ENCODE peak calls at places on chromosome 6, in six cellular contexts. One of them, this sample, is unnamed. For H3K4me1, the result is how much of the 10 kb centered on the place peaks cover.

GRCh38 chr6:133245033-133245903 is 4.1 kb downstream of the EYA4 start:
- DNase-seq in neuronal stem cell: no peak
- DNase-seq in heart left ventricle: no peak
- DNase-seq in naive thymus-derived CD4-positive, alpha-beta T cell: no peak
- DNase-seq in mammary epithelial cell: no peak
- DNase-seq in pancreas: no peak
- DNase-seq in this sample: no peak

GRCh38 chr6:35496036-35496850 is 636 bp downstream of the TEAD3 start:
- DNase-seq in neuronal stem cell: peak
- DNase-seq in heart left ventricle: no peak
- DNase-seq in naive thymus-derived CD4-positive, alpha-beta T cell: no peak
- DNase-seq in mammary epithelial cell: no peak
- DNase-seq in pancreas: peak
- DNase-seq in this sample: no peak

GRCh38 chr6:140462495-140463311 is 1088.3 kb upstream of the CITED2 start:
- DNase-seq in neuronal stem cell: no peak
- DNase-seq in heart left ventricle: no peak
- DNase-seq in naive thymus-derived CD4-positive, alpha-beta T cell: no peak
- DNase-seq in mammary epithelial cell: peak
- DNase-seq in pancreas: no peak
- DNase-seq in this sample: no peak

GRCh38 chr6:141463237-141463977 is 669.3 kb upstream of the GJE1 start:
- DNase-seq in neuronal stem cell: no peak
- DNase-seq in heart left ventricle: peak
- DNase-seq in naive thymus-derived CD4-positive, alpha-beta T cell: no peak
- DNase-seq in mammary epithelial cell: no peak
- DNase-seq in pancreas: no peak
- DNase-seq in this sample: no peak

GRCh38 chr6:95589826-95590570 is 12.7 kb downstream of the MANEA start:
- DNase-seq in neuronal stem cell: no peak
- DNase-seq in heart left ventricle: no peak
- DNase-seq in naive thymus-derived CD4-positive, alpha-beta T cell: no peak
- DNase-seq in mammary epithelial cell: no peak
- DNase-seq in pancreas: no peak
- DNase-seq in this sample: no peak

GRCh38 chr6:133504761-133505160 is 263.6 kb downstream of the EYA4 start:
- DNase-seq in neuronal stem cell: no peak
- DNase-seq in heart left ventricle: no peak
- DNase-seq in naive thymus-derived CD4-positive, alpha-beta T cell: no peak
- DNase-seq in mammary epithelial cell: no peak
- DNase-seq in pancreas: no peak
- DNase-seq in this sample: no peak

GRCh38 chr6:132887204-132887603 is 72.8 kb downstream of the RPS12 start:
- DNase-seq in neuronal stem cell: no peak
- DNase-seq in heart left ventricle: no peak
- DNase-seq in naive thymus-derived CD4-positive, alpha-beta T cell: no peak
- DNase-seq in mammary epithelial cell: peak
- DNase-seq in pancreas: no peak
- DNase-seq in this sample: no peak

GRCh38 chr6:149318581-149319286 is 1.2 kb downstream of the TAB2 start:
- DNase-seq in neuronal stem cell: no peak
- DNase-seq in heart left ventricle: no peak
- DNase-seq in naive thymus-derived CD4-positive, alpha-beta T cell: peak
- DNase-seq in mammary epithelial cell: peak
- DNase-seq in pancreas: no peak
- DNase-seq in this sample: no peak

GRCh38 chr6:44956426-44956825 is 371.7 kb upstream of the RUNX2 start:
- DNase-seq in neuronal stem cell: no peak
- DNase-seq in heart left ventricle: no peak
- DNase-seq in naive thymus-derived CD4-positive, alpha-beta T cell: no peak
- DNase-seq in mammary epithelial cell: no peak
- DNase-seq in pancreas: no peak
- DNase-seq in this sample: no peak

GRCh38 chr6:91816335-91816734 is 1229.5 kb upstream of the MAP3K7 start:
- DNase-seq in neuronal stem cell: no peak
- DNase-seq in heart left ventricle: no peak
- DNase-seq in naive thymus-derived CD4-positive, alpha-beta T cell: no peak
- DNase-seq in mammary epithelial cell: no peak
- DNase-seq in pancreas: no peak
- DNase-seq in this sample: peak

GRCh38 chr6:52611833-52612232 is 35.0 kb upstream of the TRAM2 start:
- DNase-seq in neuronal stem cell: no peak
- DNase-seq in heart left ventricle: no peak
- DNase-seq in naive thymus-derived CD4-positive, alpha-beta T cell: no peak
- DNase-seq in mammary epithelial cell: no peak
- DNase-seq in pancreas: no peak
- DNase-seq in this sample: no peak

GRCh38 chr6:152273638-152274037 is 363.5 kb downstream of the SYNE1 start:
- DNase-seq in neuronal stem cell: peak
- DNase-seq in heart left ventricle: no peak
- DNase-seq in naive thymus-derived CD4-positive, alpha-beta T cell: no peak
- DNase-seq in mammary epithelial cell: no peak
- DNase-seq in pancreas: peak
- DNase-seq in this sample: no peak

GRCh38 chr6:138426500-138427123 is 22.6 kb downstream of the HEBP2 start:
- DNase-seq in neuronal stem cell: no peak
- DNase-seq in heart left ventricle: no peak
- DNase-seq in naive thymus-derived CD4-positive, alpha-beta T cell: no peak
- DNase-seq in mammary epithelial cell: no peak
- DNase-seq in pancreas: no peak
- DNase-seq in this sample: no peak

GRCh38 chr6:149566372-149567193 is at the start of gene GINM1:
- DNase-seq in neuronal stem cell: no peak
- DNase-seq in heart left ventricle: peak
- DNase-seq in naive thymus-derived CD4-positive, alpha-beta T cell: peak
- DNase-seq in mammary epithelial cell: peak
- DNase-seq in pancreas: peak
- DNase-seq in this sample: peak

GRCh38 chr6:133502451-133503259 is 261.5 kb downstream of the EYA4 start:
- DNase-seq in neuronal stem cell: no peak
- DNase-seq in heart left ventricle: no peak
- DNase-seq in naive thymus-derived CD4-positive, alpha-beta T cell: no peak
- DNase-seq in mammary epithelial cell: no peak
- DNase-seq in pancreas: peak
- DNase-seq in this sample: no peak

GRCh38 chr6:68638225-68638900 is 3.3 kb downstream of the ADGRB3 start:
- DNase-seq in neuronal stem cell: peak
- DNase-seq in heart left ventricle: no peak
- DNase-seq in naive thymus-derived CD4-positive, alpha-beta T cell: no peak
- DNase-seq in mammary epithelial cell: no peak
- DNase-seq in pancreas: peak
- DNase-seq in this sample: no peak

GRCh38 chr6:140051521-140052455 is 677.3 kb upstream of the CITED2 start:
- DNase-seq in neuronal stem cell: no peak
- DNase-seq in heart left ventricle: no peak
- DNase-seq in naive thymus-derived CD4-positive, alpha-beta T cell: no peak
- DNase-seq in mammary epithelial cell: peak
- DNase-seq in pancreas: no peak
- DNase-seq in this sample: no peak

GRCh38 chr6:49550413-49551125 is at the start of gene C6orf141:
- DNase-seq in neuronal stem cell: peak
- DNase-seq in heart left ventricle: no peak
- DNase-seq in naive thymus-derived CD4-positive, alpha-beta T cell: no peak
- DNase-seq in mammary epithelial cell: peak
- DNase-seq in pancreas: peak
- DNase-seq in this sample: peak

GRCh38 chr6:33577106-33577535 is 3.0 kb downstream of the BAK1 start:
- DNase-seq in neuronal stem cell: no peak
- DNase-seq in heart left ventricle: peak
- DNase-seq in naive thymus-derived CD4-positive, alpha-beta T cell: no peak
- DNase-seq in mammary epithelial cell: peak
- DNase-seq in pancreas: peak
- DNase-seq in this sample: no peak

GRCh38 chr6:167817729-167818128 is 9.0 kb upstream of the AFDN start:
- DNase-seq in neuronal stem cell: no peak
- DNase-seq in heart left ventricle: no peak
- DNase-seq in naive thymus-derived CD4-positive, alpha-beta T cell: no peak
- DNase-seq in mammary epithelial cell: no peak
- DNase-seq in pancreas: no peak
- DNase-seq in this sample: peak

GRCh38 chr6:157464653-157465535 is 83.9 kb downstream of the ZDHHC14 start:
- DNase-seq in neuronal stem cell: no peak
- DNase-seq in heart left ventricle: no peak
- DNase-seq in naive thymus-derived CD4-positive, alpha-beta T cell: no peak
- DNase-seq in mammary epithelial cell: no peak
- DNase-seq in pancreas: no peak
- DNase-seq in this sample: peak

GRCh38 chr6:73630401-73630800 is 23.4 kb downstream of the SLC17A5 start:
- DNase-seq in neuronal stem cell: no peak
- DNase-seq in heart left ventricle: no peak
- DNase-seq in naive thymus-derived CD4-positive, alpha-beta T cell: no peak
- DNase-seq in mammary epithelial cell: no peak
- DNase-seq in pancreas: no peak
- DNase-seq in this sample: no peak

GRCh38 chr6:7047966-7048365 is 59.8 kb upstream of the RREB1 start:
- DNase-seq in neuronal stem cell: no peak
- DNase-seq in heart left ventricle: no peak
- DNase-seq in naive thymus-derived CD4-positive, alpha-beta T cell: no peak
- DNase-seq in mammary epithelial cell: peak
- DNase-seq in pancreas: no peak
- DNase-seq in this sample: no peak

GRCh38 chr6:44332585-44332984 is 9.9 kb upstream of the SPATS1 start:
- DNase-seq in neuronal stem cell: no peak
- DNase-seq in heart left ventricle: no peak
- DNase-seq in naive thymus-derived CD4-positive, alpha-beta T cell: no peak
- DNase-seq in mammary epithelial cell: no peak
- DNase-seq in pancreas: no peak
- DNase-seq in this sample: no peak

GRCh38 chr6:43910638-43911353 is 140.8 kb downstream of the VEGFA start:
- DNase-seq in neuronal stem cell: no peak
- DNase-seq in heart left ventricle: no peak
- DNase-seq in naive thymus-derived CD4-positive, alpha-beta T cell: no peak
- DNase-seq in mammary epithelial cell: peak
- DNase-seq in pancreas: no peak
- DNase-seq in this sample: no peak

GRCh38 chr6:100186552-100186951 is 192.5 kb upstream of the MCHR2 start:
- DNase-seq in neuronal stem cell: no peak
- DNase-seq in heart left ventricle: no peak
- DNase-seq in naive thymus-derived CD4-positive, alpha-beta T cell: no peak
- DNase-seq in mammary epithelial cell: peak
- DNase-seq in pancreas: no peak
- DNase-seq in this sample: no peak

GRCh38 chr6:18585032-18585573 is 198.0 kb downstream of the RNF144B start:
- DNase-seq in neuronal stem cell: no peak
- DNase-seq in heart left ventricle: peak
- DNase-seq in naive thymus-derived CD4-positive, alpha-beta T cell: no peak
- DNase-seq in mammary epithelial cell: peak
- DNase-seq in pancreas: no peak
- DNase-seq in this sample: no peak

GRCh38 chr6:42136508-42137191 is 5.8 kb downstream of the C6orf132 start:
- DNase-seq in neuronal stem cell: peak
- DNase-seq in heart left ventricle: no peak
- DNase-seq in naive thymus-derived CD4-positive, alpha-beta T cell: no peak
- DNase-seq in mammary epithelial cell: peak
- DNase-seq in pancreas: no peak
- DNase-seq in this sample: no peak

GRCh38 chr6:54958446-54958845 is 111.9 kb downstream of the FAM83B start:
- DNase-seq in neuronal stem cell: no peak
- DNase-seq in heart left ventricle: no peak
- DNase-seq in naive thymus-derived CD4-positive, alpha-beta T cell: no peak
- DNase-seq in mammary epithelial cell: no peak
- DNase-seq in pancreas: no peak
- DNase-seq in this sample: no peak

DNA sequence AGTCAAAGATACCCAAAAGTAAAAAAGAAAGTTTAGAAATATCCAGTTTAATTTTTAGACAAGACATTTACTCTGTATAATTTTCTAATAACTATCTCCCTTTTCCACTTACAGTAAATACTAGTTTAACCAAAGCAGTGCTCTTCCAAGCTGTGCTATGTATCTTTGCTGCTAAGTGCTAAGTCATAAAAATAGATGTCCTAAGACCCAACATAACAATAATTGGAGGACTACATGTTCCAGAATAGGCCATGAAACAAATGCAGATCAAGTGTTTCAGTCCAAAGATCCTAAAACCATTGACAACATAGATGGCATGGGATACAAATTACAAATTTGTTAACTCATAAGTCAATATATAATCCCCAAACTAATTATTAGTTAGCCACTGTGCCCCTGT is 111.1 kb downstream of the FAM83B start:
- DNase-seq in neuronal stem cell: no peak
- DNase-seq in heart left ventricle: no peak
- DNase-seq in naive thymus-derived CD4-positive, alpha-beta T cell: no peak
- DNase-seq in mammary epithelial cell: no peak
- DNase-seq in pancreas: no peak
- DNase-seq in this sample: no peak
- H3K4me1 ChIP-seq in neuronal stem cell: under half
- H3K4me1 ChIP-seq in heart left ventricle: under half
- H3K4me1 ChIP-seq in naive thymus-derived CD4-positive, alpha-beta T cell: under half
- H3K4me1 ChIP-seq in mammary epithelial cell: under half
- H3K4me1 ChIP-seq in pancreas: under half
- H3K4me1 ChIP-seq in this sample: under half

DNA sequence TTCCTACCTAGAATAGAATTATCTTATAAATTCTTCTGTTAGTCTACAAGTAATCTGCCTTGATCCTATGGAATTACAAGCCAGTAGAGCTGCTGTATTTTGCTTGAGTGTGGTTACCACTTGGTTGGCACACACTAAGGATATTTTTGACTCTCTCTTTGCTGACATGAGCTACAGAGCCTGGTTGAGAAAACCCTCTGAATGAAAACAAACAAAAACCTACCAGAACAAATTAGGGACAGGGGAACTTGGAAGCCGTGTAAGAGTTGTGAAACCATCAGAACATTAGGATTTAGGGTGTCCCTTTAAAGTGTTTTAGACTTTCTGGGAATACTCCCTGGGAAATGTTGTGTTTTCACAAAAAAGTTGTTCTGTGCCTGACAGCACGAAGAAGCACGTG is 20.5 kb upstream of the PDE7B start:
- DNase-seq in neuronal stem cell: no peak
- DNase-seq in heart left ventricle: no peak
- DNase-seq in naive thymus-derived CD4-positive, alpha-beta T cell: no peak
- DNase-seq in mammary epithelial cell: no peak
- DNase-seq in pancreas: no peak
- DNase-seq in this sample: no peak
- H3K27ac ChIP-seq in neuronal stem cell: no peak
- H3K27ac ChIP-seq in heart left ventricle: no peak
- H3K27ac ChIP-seq in naive thymus-derived CD4-positive, alpha-beta T cell: no peak
- H3K27ac ChIP-seq in mammary epithelial cell: no peak
- H3K27ac ChIP-seq in pancreas: no peak
- H3K27ac ChIP-seq in this sample: no peak

DNA sequence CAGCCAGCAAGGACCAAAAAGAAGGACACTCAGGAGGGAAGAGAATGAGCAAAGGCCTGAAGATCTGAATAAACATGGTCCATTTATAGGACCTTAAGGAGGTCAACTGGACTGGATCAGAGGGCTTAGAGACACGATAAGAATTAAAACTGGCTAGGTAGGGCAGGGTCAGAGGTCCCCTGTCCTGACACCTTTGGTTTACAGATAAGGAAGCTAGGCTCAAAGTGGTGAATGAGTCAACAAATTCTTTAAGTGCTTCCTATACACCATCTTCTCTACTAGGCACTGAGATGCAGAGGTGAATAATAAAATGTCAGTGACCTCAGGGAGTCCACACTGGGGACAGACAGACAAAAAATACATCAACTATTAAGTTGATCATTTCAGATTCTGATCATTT is 70.3 kb downstream of the HIVEP2 start:
- DNase-seq in neuronal stem cell: no peak
- DNase-seq in heart left ventricle: no peak
- DNase-seq in naive thymus-derived CD4-positive, alpha-beta T cell: no peak
- DNase-seq in mammary epithelial cell: no peak
- DNase-seq in pancreas: no peak
- DNase-seq in this sample: no peak
- H3K4me1 ChIP-seq in neuronal stem cell: under half
- H3K4me1 ChIP-seq in heart left ventricle: half or more
- H3K4me1 ChIP-seq in naive thymus-derived CD4-positive, alpha-beta T cell: under half
- H3K4me1 ChIP-seq in mammary epithelial cell: under half
- H3K4me1 ChIP-seq in pancreas: under half
- H3K4me1 ChIP-seq in this sample: under half

GRCh38 chr6:134588267-134588666 is 270.4 kb upstream of the SGK1 start:
- DNase-seq in neuronal stem cell: no peak
- DNase-seq in heart left ventricle: no peak
- DNase-seq in naive thymus-derived CD4-positive, alpha-beta T cell: no peak
- DNase-seq in mammary epithelial cell: no peak
- DNase-seq in pancreas: no peak
- DNase-seq in this sample: no peak
- H3K27ac ChIP-seq in neuronal stem cell: no peak
- H3K27ac ChIP-seq in heart left ventricle: no peak
- H3K27ac ChIP-seq in naive thymus-derived CD4-positive, alpha-beta T cell: no peak
- H3K27ac ChIP-seq in mammary epithelial cell: no peak
- H3K27ac ChIP-seq in pancreas: no peak
- H3K27ac ChIP-seq in this sample: no peak